ENCODE peak calls at places on chromosomes 4 and X, in six cellular contexts. W is trophoblast cell, J is mesenchymal stem cell, P is H1, F is IMR-90, U is neuronal stem cell. B is an unnamed sample.
A peak's percentile ranks its signal among the peaks of the same experiment; 100 is the strongest.

GRCh38 chr4:105061136-105061696 is 85.5 kb upstream of the TET2 start:
- DNase-seq in P (peak; percentile 3), U (peak; percentile 20), F (peak; percentile 5), W (peak; percentile 23), J (no peak), B (peak; percentile 32)

GRCh38 chr4:73599182-73599581 is 21.1 kb downstream of the RASSF6 start:
- DNase-seq in U (no peak), P (no peak), W (peak; percentile 90), F (peak; percentile 73), J (peak; percentile 90), B (peak; percentile 82)

GRCh38 chr4:31069151-31069550 is 349.0 kb downstream of the PCDH7 start:
- DNase-seq in J (no peak), F (no peak), W (no peak), P (no peak), U (peak; percentile 40), B (no peak)

GRCh38 chrX:105823092-105823454 is 734 bp downstream of the NRK start:
- DNase-seq in P (no peak), J (no peak), F (no peak), U (no peak), W (no peak), B (no peak)

GRCh38 chr4:143626134-143626859 is 74.2 kb downstream of the FREM3 start:
- DNase-seq in W (no peak), U (no peak), J (no peak), F (no peak), P (no peak), B (no peak)

GRCh38 chr4:158193171-158193749 is 17.0 kb upstream of the TMEM144 start:
- DNase-seq in U (peak; percentile 32), J (peak; percentile 50), W (no peak), P (no peak), F (peak; percentile 31), B (no peak)

GRCh38 chr4:3745886-3746656 is 20.1 kb upstream of the ADRA2C start:
- DNase-seq in P (no peak), W (peak; percentile 94), J (no peak), F (no peak), U (no peak), B (no peak)

GRCh38 chr4:36399762-36400353 is 118.4 kb downstream of the DTHD1 start:
- DNase-seq in F (no peak), P (no peak), W (no peak), U (no peak), J (no peak), B (no peak)

GRCh38 chrX:56068274-56068758 is 163.8 kb upstream of the KLF8 start:
- DNase-seq in F (no peak), P (no peak), W (no peak), J (no peak), U (no peak), B (no peak)

GRCh38 chr4:110902500-110902899 is 279.6 kb upstream of the PITX2 start:
- DNase-seq in P (no peak), U (no peak), F (peak; percentile 11), W (peak; percentile 17), J (no peak), B (no peak)

GRCh38 chr4:176769519-176769918 is 23.2 kb downstream of the VEGFC start:
- DNase-seq in P (no peak), W (no peak), U (no peak), F (peak; percentile 99), J (peak; percentile 91), B (no peak)

GRCh38 chrX:153342762-153343558 is 9.0 kb downstream of the ZNF275 start:
- DNase-seq in W (no peak), F (no peak), J (no peak), U (no peak), P (no peak), B (no peak)

GRCh38 chr4:7183161-7183560 is 9.2 kb upstream of the SORCS2 start:
- DNase-seq in F (no peak), U (no peak), J (no peak), P (no peak), W (no peak), B (peak; percentile 8)

GRCh38 chrX:13658602-13659001 is 5.7 kb downstream of the TCEANC start:
- DNase-seq in P (no peak), W (no peak), U (peak; percentile 8), F (peak; percentile 73), J (peak; percentile 56), B (no peak)

GRCh38 chr4:20126906-20127305 is 124.8 kb upstream of the SLIT2 start:
- DNase-seq in F (peak; percentile 93), W (no peak), P (no peak), J (no peak), U (no peak), B (no peak)

GRCh38 chr4:879730-880079 is 52.4 kb downstream of the GAK start:
- DNase-seq in F (no peak), U (no peak), P (no peak), W (no peak), J (no peak), B (no peak)

GRCh38 chr4:1246901-1247810 is 1.8 kb downstream of the CTBP1 start:
- DNase-seq in J (no peak), W (no peak), F (no peak), U (no peak), P (no peak), B (peak; percentile 27)

GRCh38 chr4:40525811-40526598 is 103.7 kb downstream of the RBM47 start:
- DNase-seq in J (peak; percentile 90), P (peak; percentile 38), U (no peak), F (peak; percentile 88), W (peak; percentile 73), B (peak; percentile 70)

GRCh38 chr4:163493643-163494359 is 689 bp upstream of the TMA16 start:
- DNase-seq in J (no peak), U (no peak), W (no peak), F (no peak), P (no peak), B (no peak)

GRCh38 chrX:105694839-105695238 is 127.5 kb upstream of the NRK start:
- DNase-seq in W (no peak), P (no peak), U (no peak), F (no peak), J (no peak), B (no peak)

DNA sequence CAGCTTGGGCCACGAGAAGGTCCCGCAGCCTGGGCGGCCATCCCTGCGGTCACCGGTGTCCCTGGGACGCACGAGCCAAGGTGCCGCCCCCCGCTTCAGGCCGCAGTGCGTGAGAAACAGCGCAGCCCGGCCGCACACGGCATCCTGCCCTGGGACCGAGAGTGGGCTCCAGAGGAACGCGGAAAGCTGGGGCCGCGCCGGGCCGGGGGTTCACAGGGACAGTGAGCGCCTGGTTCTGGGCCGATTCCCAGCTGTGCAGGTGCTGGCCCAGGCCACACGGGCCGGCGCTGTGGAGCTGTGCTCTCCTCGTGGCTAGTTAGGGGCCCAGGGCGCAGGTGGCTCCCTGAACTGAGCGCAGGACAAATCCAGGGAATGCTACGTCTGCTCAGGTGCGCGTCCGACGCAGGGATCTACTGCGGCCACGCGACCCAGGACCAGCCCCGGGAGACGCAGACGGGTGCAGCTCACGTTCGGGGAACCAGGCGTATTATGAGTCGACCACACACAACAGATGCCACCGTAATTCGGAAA is 25.8 kb upstream of the GTPBP6 start:
- DNase-seq in F (no peak), P (no peak), W (no peak), J (no peak), U (no peak), B (no peak)
- H3K14ac ChIP-seq in F (no peak overlapping the region), P (no peak overlapping the region), W (no peak overlapping the region), J (no peak overlapping the region), U (no peak overlapping the region), B (no peak overlapping the region)

DNA sequence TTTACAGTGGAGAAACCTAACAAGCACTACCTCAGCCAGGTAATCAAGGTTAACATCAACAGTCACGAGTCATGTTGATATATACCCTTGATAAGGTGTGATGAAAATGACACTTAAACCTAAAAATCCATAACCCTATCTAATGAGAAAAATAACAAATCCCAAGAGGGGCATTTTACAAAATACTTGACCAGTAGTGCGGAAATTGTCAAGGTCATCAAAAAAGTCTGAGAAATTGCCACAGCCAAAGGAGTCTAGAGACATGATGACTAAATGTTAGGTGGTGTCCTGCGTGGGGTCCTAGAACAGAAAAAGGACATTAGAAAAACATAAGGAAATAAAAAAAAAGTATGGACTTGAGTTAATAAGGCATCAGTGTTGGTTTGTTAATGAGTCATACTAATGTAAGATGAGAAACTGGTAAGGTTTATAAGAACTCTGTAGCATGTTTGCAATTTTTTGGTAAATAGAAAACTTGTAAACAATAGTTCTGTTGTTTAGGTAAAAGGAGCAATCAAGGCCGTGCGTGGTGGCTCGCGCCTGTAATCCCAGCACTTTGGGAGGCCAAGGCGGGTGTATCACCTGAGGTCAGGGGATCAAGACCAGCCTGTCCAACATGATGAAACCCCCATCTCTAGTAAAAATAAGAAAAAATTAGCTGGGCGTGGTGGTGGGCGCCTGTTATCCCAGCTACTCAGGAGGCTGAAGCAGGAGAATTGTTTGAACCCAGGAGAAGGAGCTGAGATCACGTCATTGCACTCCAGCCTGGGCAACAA is 2.9 kb downstream of the RPL36A start:
- DNase-seq in F (no peak), P (no peak), U (no peak), J (no peak), W (no peak), B (no peak)
- H3K27ac ChIP-seq in F (no peak overlapping the region), P (no peak overlapping the region), U (no peak overlapping the region), J (no peak overlapping the region), W (no peak overlapping the region), B (no peak overlapping the region)

GRCh38 chr4:123501733-123502132 is 105.1 kb downstream of the SPRY1 start:
- DNase-seq in W (no peak), F (no peak), J (no peak), P (no peak), U (no peak), B (no peak)

GRCh38 chr4:123506311-123506685 is 109.7 kb downstream of the SPRY1 start:
- DNase-seq in F (no peak), P (no peak), W (no peak), J (no peak), U (no peak), B (peak; percentile 56)

GRCh38 chr4:123505077-123505456 is 108.5 kb downstream of the SPRY1 start:
- DNase-seq in U (no peak), J (peak; percentile 49), F (peak; percentile 20), P (no peak), W (no peak), B (no peak)

GRCh38 chr4:123505457-123506310 is 109.1 kb downstream of the SPRY1 start:
- DNase-seq in P (peak; percentile 96), U (peak; percentile 82), W (no peak), J (peak; percentile 62), F (peak; percentile 61), B (peak; percentile 98)

GRCh38 chr4:123503698-123504389 is 107.2 kb downstream of the SPRY1 start:
- DNase-seq in W (no peak), F (no peak), J (no peak), P (no peak), U (no peak), B (no peak)
- H2AK5ac ChIP-seq in W (no peak overlapping the region), F (peak overlapping the region; percentile 67), J (no peak overlapping the region), P (peak overlapping the region; percentile 18), U (no peak overlapping the region), B (no peak overlapping the region)

GRCh38 chr4:183903021-183903760 is 1.9 kb upstream of the STOX2 start:
- DNase-seq in P (no peak), U (no peak), J (no peak), F (no peak), W (no peak), B (no peak)

GRCh38 chr4:183898456-183898855 is 6.7 kb upstream of the STOX2 start:
- DNase-seq in F (no peak), U (no peak), W (no peak), J (no peak), P (no peak), B (no peak)

DNA sequence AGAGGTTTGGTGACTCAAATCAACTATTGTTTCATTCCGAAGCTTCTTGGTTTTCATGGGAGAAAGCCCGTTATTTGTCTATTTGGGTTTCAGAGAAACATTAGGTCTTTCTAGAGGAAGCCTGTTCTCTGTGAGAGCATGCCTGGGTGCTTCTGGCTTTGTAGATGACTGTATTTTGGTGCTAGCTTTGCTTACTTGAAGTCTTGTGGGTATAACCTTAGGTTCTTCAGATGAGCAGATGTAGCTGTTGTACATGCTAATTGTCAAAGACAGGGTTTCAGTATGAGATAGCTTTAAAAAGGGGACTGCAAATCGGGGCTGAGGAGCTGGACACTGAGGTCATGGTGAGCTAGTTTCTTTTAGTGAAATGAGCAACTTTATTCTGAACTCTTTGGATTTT is 7.9 kb upstream of the STOX2 start:
- DNase-seq in P (no peak), J (no peak), W (no peak), F (no peak), U (no peak), B (no peak)
- H3K14ac ChIP-seq in P (no peak overlapping the region), J (no peak overlapping the region), W (no peak overlapping the region), F (no peak overlapping the region), U (no peak overlapping the region), B (no peak overlapping the region)

B was measured in H9.